ENCODE peak calls at places on chromosomes 1 and 21, in six cellular contexts. N, K, D, E, Y and L are unnamed samples.

GRCh38 chr1:63779338-63779819 is 5.6 kb downstream of the ROR1 start:
- DNase-seq in E (no peak), Y (no peak), D (no peak), N (no peak), K (no peak), L (no peak)

GRCh38 chr1:22754106-22754768 is 43.6 kb downstream of the EPHB2 start:
- DNase-seq in D (no peak), N (no peak), K (no peak), E (no peak), Y (no peak), L (no peak)

GRCh38 chr1:175188936-175189335 is 3.6 kb downstream of the KIAA0040 start:
- DNase-seq in K (peak), E (peak), Y (no peak), N (peak), D (no peak), L (peak)

GRCh38 chr1:41493626-41494350 is 9.3 kb upstream of the EDN2 start:
- DNase-seq in E (no peak), D (no peak), K (no peak), Y (no peak), N (no peak), L (no peak)

GRCh38 chr21:36974851-36975192 is 8.4 kb upstream of the HLCS start:
- DNase-seq in Y (no peak), N (no peak), E (no peak), K (no peak), D (no peak), L (no peak)

GRCh38 chr1:223258751-223259177 is 105.2 kb downstream of the SUSD4 start:
- DNase-seq in N (no peak), E (no peak), Y (peak), K (no peak), D (peak), L (no peak)

GRCh38 chr1:157307491-157307890 is 169.3 kb upstream of the ETV3 start:
- DNase-seq in D (no peak), E (no peak), K (no peak), N (no peak), Y (no peak), L (no peak)

GRCh38 chr1:18927654-18928272 is 25.4 kb upstream of the ALDH4A1 start:
- DNase-seq in K (peak), N (peak), Y (no peak), D (no peak), E (no peak), L (peak)

GRCh38 chr1:155007253-155007828 is 4.7 kb downstream of the ZBTB7B start:
- DNase-seq in K (no peak), Y (no peak), N (no peak), D (no peak), E (no peak), L (no peak)

GRCh38 chr1:223313415-223313754 is 50.6 kb downstream of the SUSD4 start:
- DNase-seq in K (no peak), E (no peak), N (no peak), Y (no peak), D (no peak), L (no peak)

GRCh38 chr1:31238986-31239613 is 587 bp downstream of the NKAIN1 start:
- DNase-seq in D (no peak), K (no peak), Y (no peak), N (no peak), E (no peak), L (no peak)

GRCh38 chr21:26138615-26139257 is 31.8 kb downstream of the APP start:
- DNase-seq in K (no peak), E (no peak), Y (no peak), D (no peak), N (no peak), L (no peak)

GRCh38 chr1:193321242-193321842 is 134.9 kb upstream of the B3GALT2 start:
- DNase-seq in D (no peak), E (no peak), K (no peak), N (no peak), Y (no peak), L (no peak)

GRCh38 chr1:20322825-20323612 is 32.3 kb downstream of the VWA5B1 start:
- DNase-seq in Y (no peak), E (no peak), K (no peak), N (peak), D (no peak), L (peak)

GRCh38 chr1:109185357-109185756 is 28.4 kb upstream of the SARS1 start:
- DNase-seq in D (no peak), K (no peak), Y (no peak), E (no peak), N (no peak), L (no peak)

GRCh38 chr1:174809755-174810280 is 189.9 kb upstream of the CACYBP start:
- DNase-seq in E (no peak), K (no peak), Y (no peak), D (no peak), N (no peak), L (no peak)

GRCh38 chr1:116122955-116123757 is 12.0 kb downstream of the MAB21L3 start:
- DNase-seq in K (no peak), E (no peak), N (no peak), Y (no peak), D (peak), L (no peak)

GRCh38 chr1:43373034-43373940 is 5.5 kb upstream of the ELOVL1 start:
- DNase-seq in E (no peak), Y (no peak), K (no peak), D (no peak), N (no peak), L (no peak)

GRCh38 chr1:190170321-190170720 is 307.3 kb downstream of the BRINP3 start:
- DNase-seq in K (no peak), E (no peak), D (no peak), N (no peak), Y (no peak), L (no peak)

GRCh38 chr1:190168893-190169292 is 308.8 kb downstream of the BRINP3 start:
- DNase-seq in Y (no peak), E (no peak), D (no peak), N (no peak), K (no peak), L (no peak)

GRCh38 chr1:190169311-190170067 is 308.2 kb downstream of the BRINP3 start:
- DNase-seq in N (no peak), K (no peak), D (no peak), Y (no peak), E (no peak), L (no peak)

GRCh38 chr1:190175320-190175719 is 302.3 kb downstream of the BRINP3 start:
- DNase-seq in E (no peak), Y (no peak), K (no peak), D (no peak), N (no peak), L (no peak)

DNA sequence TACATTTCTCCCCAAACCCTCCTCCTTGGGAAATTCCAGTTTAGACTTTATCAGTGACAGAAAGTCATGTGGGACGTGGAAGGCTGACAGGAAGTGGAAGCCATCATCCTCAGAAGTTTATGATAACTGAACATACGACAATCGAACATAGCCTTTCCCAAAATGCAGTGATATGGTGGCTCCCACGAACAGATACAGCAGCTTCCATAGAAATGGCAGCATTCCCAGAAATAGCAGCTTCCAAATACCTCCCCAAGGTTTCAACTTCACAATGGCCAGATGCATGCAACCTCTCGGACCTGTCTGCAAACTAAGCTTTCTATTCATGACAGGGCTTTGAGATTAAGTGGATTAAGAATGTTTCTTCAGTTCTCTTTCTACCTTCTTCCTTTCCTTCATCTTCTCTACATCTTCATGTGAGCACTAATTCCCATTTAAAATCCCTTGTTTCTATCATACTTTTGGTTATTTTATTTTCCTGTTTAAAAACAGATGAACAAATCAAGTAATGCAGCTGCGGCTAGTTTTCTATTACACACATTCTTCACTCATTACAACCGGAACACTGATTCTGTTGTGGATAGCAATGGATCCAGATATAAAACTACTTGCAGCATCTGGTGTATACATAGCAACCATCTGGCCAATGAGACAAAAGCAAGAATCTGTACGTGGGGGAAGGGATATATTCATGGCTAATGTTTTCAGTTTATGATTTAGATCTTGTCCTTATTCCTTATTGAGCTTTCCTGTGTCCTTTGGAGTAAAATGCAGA is 304.8 kb downstream of the BRINP3 start:
- DNase-seq in Y (no peak), E (no peak), N (no peak), D (no peak), K (no peak), L (no peak)
- H3K4me3 ChIP-seq in Y (no peak), E (no peak), N (no peak), D (no peak), K (no peak), L (no peak)

GRCh38 chr1:27485363-27485762 is 4.6 kb downstream of the WASF2 start:
- DNase-seq in E (no peak), D (no peak), K (no peak), Y (no peak), N (no peak), L (no peak)
- H3K4me3 ChIP-seq in E (no peak), D (no peak), K (no peak), Y (no peak), N (no peak), L (no peak)

DNA sequence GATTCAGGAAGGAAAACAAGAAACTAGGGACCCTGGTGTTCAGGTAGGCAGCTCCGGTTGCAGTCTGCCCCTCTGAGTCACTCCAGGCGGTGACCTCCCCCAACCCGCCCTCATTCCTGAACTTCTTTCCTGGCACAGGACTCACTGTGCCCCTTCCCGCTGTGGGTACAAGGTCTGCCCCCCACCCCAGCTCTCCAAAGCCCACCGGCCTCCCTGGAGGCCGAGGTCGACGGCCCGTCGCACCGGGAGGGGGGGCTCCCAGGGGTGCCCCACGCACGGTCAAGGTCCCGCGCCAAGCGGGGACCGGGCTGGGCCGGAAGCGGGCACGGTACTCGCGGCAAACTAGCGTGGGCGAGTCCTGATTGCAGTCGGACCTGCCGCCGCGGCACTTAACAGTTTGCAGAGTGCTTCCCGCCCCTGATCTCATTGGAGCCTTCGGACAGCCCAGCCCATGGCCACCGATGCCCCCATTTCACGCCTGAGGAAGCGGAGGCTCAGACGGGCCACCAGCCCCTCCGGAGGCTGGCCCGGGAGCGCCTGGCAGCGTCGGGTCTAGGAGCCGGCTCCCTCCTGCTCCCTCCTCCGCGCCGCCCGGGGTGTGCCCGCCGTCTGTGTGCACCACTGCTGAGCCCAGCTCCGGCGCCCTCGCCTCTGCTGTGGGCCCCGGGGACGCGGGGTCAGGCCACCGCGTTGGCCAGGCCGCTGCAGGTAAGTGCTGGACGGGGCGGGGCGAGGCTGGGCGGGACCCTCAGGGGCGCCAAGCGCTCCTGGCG is at the start of gene GJB3:
- DNase-seq in K (no peak), N (no peak), D (no peak), E (no peak), Y (no peak), L (peak)
- H3K4me3 ChIP-seq in K (no peak), N (no peak), D (peak), E (no peak), Y (peak), L (no peak)

DNA sequence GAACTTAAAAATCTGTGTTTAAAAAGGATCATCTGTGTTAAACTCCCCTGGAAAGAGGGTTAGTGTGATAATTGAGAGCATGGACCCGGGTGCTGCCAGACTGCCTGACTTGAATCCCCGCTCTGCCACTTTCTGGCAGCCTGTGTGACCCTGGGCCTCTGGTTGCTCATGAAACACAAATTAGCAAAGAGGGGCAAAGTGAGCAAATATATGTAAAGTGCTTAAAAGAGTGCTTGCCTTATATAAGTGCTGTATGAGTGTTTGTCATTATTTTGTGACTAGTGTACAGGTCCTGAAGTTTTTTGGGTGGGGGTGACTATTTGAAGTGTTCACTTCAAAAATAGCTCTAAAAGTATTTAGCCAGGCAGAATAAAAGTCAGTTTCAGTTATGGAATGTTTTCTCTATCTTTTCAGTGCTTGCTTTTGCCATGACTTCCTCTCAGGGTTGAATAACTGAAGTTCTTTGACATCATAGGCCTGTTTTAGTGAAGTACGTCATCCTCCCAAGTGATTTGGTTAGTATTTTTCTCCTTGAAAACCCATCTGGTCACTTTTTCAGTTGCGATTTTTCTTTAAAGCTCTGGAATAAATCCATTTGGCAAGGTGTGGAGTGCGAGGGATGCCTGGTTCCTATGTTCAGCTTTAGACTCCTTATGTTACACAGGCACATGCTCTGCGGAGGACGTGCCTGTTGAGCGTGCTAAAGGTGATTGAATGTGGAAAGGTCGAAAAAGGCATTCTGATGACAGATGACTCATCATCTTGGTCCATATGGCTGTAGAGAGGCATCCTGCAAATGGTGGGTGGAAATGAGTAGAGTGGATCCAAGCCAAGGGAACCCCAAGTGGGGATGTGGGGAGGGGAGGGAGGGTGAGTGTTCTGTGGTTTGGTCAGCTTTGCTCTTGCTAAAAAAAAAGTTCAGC is 47.8 kb downstream of the AK4 start:
- DNase-seq in K (no peak), Y (no peak), D (no peak), E (no peak), N (no peak), L (no peak)
- H3K4me3 ChIP-seq in K (no peak), Y (no peak), D (no peak), E (no peak), N (no peak), L (no peak)

GRCh38 chr1:202192770-202193613 is 607 bp upstream of the LGR6 start:
- DNase-seq in N (no peak), Y (peak), K (peak), E (peak), D (no peak), L (peak)
- H3K4me3 ChIP-seq in N (no peak), Y (peak), K (no peak), E (no peak), D (no peak), L (no peak)